ENCODE peak calls at places on chromosome 18, in four cellular contexts. D is H9, K is H1, J is mesendoderm. Y is an unnamed sample.

GRCh38 chr18:3060667-3061580 is 48.0 kb upstream of the LPIN2 start:
- DNase-seq in D (no peak), K (no peak), J (no peak), Y (no peak)

GRCh38 chr18:21267370-21267769 is 25.3 kb downstream of the GREB1L start:
- DNase-seq in K (no peak), D (no peak), J (peak; percentile 69), Y (no peak)

GRCh38 chr18:28143725-28144124 is 33.2 kb downstream of the CDH2 start:
- DNase-seq in D (no peak), J (no peak), K (no peak), Y (no peak)

GRCh38 chr18:69400253-69400975 is at the start of gene DOK6:
- DNase-seq in J (peak; percentile 88), D (peak; percentile 77), K (peak; percentile 66), Y (peak; percentile 69)

GRCh38 chr18:9429662-9429993 is 45.7 kb upstream of the RALBP1 start:
- DNase-seq in J (no peak), D (no peak), K (no peak), Y (peak; percentile 46)

GRCh38 chr18:56202567-56203136 is 435.7 kb downstream of the TXNL1 start:
- DNase-seq in K (no peak), D (no peak), J (no peak), Y (peak; percentile 4)

GRCh38 chr18:13623348-13623747 is 103.0 kb downstream of the FAM210A start:
- DNase-seq in J (no peak), K (no peak), D (no peak), Y (no peak)

GRCh38 chr18:47036298-47036874 is 965 bp upstream of the ELOA2 start:
- DNase-seq in D (no peak), J (peak; percentile 56), K (no peak), Y (peak; percentile 28)

GRCh38 chr18:58387716-58388115 is 241.2 kb downstream of the ALPK2 start:
- DNase-seq in D (peak; percentile 25), J (no peak), K (peak; percentile 46), Y (no peak)
- H3K56ac ChIP-seq in D (no peak overlapping the region), J (no peak overlapping the region), K (no peak overlapping the region), Y (no peak overlapping the region)

DNA sequence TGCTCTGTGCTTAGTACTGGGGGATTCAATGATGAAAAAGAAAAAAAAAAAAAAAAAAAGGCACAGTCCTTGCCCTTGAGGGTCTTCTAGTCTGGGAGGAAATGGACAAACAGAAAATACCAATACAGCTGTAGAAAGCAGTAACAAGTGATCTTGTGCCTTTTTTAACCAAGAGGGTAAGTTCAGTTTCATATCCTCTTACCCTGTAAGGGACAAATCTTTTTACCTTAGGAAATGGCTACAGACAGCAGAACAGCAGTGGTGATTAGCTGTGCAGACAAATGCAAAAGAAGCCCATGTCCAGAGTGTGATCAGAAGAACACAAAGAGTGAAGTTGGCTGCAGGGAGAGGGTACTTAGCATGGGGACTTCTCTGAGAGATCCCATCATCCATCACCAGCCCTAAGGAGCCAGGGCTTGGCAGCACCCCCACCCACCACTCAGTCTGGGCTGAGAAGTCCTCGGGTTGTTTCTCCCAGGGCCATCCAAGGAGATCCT is 102.9 kb downstream of the ALPK2 start:
- DNase-seq in K (no peak), J (no peak), D (no peak), Y (no peak)
- H3K56ac ChIP-seq in K (no peak overlapping the region), J (no peak overlapping the region), D (no peak overlapping the region), Y (no peak overlapping the region)

DNA sequence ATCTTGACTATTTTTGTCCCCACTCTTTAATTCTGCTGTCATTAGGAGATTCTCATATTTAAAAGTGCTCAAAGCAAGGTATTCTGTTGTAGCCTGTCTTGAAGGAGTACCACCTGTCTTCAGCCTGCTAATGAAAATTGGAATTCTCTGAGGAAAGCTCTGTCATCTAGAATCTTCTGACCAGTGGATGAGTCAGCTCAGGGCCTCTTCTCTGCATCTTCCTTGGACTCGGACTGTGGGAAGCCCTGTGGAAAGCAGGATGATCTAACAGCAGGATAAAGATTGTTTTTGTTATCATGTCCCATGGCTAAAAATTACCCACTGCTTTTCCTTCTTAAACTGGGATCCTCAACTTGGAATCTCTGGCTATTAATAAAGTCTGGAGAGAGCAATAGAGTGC is 18.7 kb upstream of the TMEM200C start:
- DNase-seq in J (no peak), D (no peak), K (no peak), Y (peak; percentile 84)
- H3K56ac ChIP-seq in J (no peak overlapping the region), D (no peak overlapping the region), K (no peak overlapping the region), Y (no peak overlapping the region)

DNA sequence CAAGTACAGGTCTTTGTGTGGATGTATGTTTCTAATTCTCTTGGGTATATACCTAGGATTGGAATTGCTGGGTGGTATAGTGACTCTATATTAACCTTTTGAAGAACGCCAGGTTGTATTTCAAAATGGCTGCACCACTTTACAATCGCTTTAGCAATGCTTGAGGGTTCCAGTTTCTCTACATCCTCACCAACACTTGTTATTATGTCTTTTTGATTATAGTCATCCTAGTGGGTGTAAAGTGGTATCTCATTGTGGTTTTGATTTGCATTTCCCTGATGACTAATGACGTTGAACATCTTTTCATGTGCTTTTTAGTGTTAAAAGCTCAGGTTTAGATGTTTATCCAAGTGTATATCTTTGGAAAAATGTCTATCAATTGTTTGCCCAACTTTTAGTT is 39.5 kb downstream of the CTIF start:
- DNase-seq in K (no peak), D (no peak), J (no peak), Y (no peak)
- H3K56ac ChIP-seq in K (no peak overlapping the region), D (no peak overlapping the region), J (no peak overlapping the region), Y (no peak overlapping the region)

DNA sequence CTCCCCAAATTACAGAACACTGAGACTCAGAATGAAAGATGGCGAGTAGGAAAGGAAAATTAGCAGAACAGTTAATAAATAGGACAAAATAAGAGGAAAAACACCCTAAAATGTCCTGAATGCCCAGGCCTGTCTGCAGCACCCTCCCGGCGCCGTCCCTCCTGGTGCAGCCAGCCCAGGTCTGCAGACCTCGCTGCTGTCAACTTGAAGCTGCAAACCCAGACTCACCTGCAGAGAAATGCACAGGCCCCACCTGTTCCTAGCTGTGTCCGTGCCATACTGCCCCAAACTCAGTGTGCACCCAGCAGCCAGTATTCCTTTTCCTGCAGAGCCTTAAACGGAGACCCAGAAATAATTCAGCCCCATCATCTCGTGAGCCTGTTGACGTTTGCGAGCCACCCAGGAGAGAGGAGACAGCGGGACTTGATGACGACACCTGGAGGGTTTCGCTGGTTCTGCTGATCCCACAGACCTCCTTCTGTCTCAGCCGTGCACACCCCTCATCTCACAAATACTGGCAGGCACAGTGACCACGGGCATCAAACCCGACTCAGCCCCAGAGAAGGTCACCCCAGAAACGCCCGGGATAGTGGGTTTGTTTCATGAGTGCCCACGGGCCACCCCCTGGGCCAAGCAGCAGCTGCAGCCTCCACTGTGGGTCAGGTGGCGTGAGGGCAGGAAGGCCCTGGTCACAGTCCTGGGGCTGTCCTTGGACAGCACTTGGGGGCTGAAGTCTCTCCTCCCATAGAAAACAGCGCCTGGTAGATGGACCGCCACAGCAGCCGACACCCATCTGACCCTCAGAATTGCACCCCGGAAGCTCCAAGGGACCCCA is 239.6 kb upstream of the SALL3 start:
- DNase-seq in D (peak; percentile 17), K (no peak), J (no peak), Y (no peak)
- H3K56ac ChIP-seq in D (no peak overlapping the region), K (no peak overlapping the region), J (no peak overlapping the region), Y (no peak overlapping the region)

GRCh38 chr18:75809392-75809791 is 381.9 kb upstream of the SMIM21 start:
- DNase-seq in D (no peak), J (no peak), K (no peak), Y (no peak)
- H3K56ac ChIP-seq in D (no peak overlapping the region), J (no peak overlapping the region), K (no peak overlapping the region), Y (no peak overlapping the region)